ENCODE peak calls at places on chromosomes 1 and 21, in five cellular contexts. One of them, this sample, is unnamed.

GRCh38 chr1:201510734-201511133 is 3.8 kb upstream of the CSRP1 start:
- DNase-seq in germinal center: no peak
- DNase-seq in lung microvascular endothelial cell: no peak
- DNase-seq in endothelial cell: no peak
- DNase-seq in nucleus accumbens: no peak
- DNase-seq in this sample: no peak

GRCh38 chr1:209387969-209388329 is 195.6 kb upstream of the CAMK1G start:
- DNase-seq in germinal center: no peak
- DNase-seq in lung microvascular endothelial cell: no peak
- DNase-seq in endothelial cell: no peak
- DNase-seq in nucleus accumbens: no peak
- DNase-seq in this sample: no peak

GRCh38 chr1:25797939-25798338 is 2.1 kb upstream of the SELENON start:
- DNase-seq in germinal center: no peak
- DNase-seq in lung microvascular endothelial cell: peak; percentile 26
- DNase-seq in endothelial cell: peak; percentile 68
- DNase-seq in nucleus accumbens: no peak
- DNase-seq in this sample: peak; percentile 48

GRCh38 chr1:247293047-247293446 is 37.2 kb downstream of the VN1R5 start:
- DNase-seq in germinal center: no peak
- DNase-seq in lung microvascular endothelial cell: no peak
- DNase-seq in endothelial cell: no peak
- DNase-seq in nucleus accumbens: no peak
- DNase-seq in this sample: no peak

GRCh38 chr1:218294531-218294930 is 9.4 kb downstream of the RRP15 start:
- DNase-seq in germinal center: no peak
- DNase-seq in lung microvascular endothelial cell: no peak
- DNase-seq in endothelial cell: no peak
- DNase-seq in nucleus accumbens: no peak
- DNase-seq in this sample: no peak

GRCh38 chr1:53142226-53142853 is at the start of gene SLC1A7:
- DNase-seq in germinal center: no peak
- DNase-seq in lung microvascular endothelial cell: no peak
- DNase-seq in endothelial cell: no peak
- DNase-seq in nucleus accumbens: no peak
- DNase-seq in this sample: no peak

GRCh38 chr1:46183119-46183842 is 7.0 kb upstream of the P3R3URF start:
- DNase-seq in germinal center: no peak
- DNase-seq in lung microvascular endothelial cell: peak; percentile 94
- DNase-seq in endothelial cell: no peak
- DNase-seq in nucleus accumbens: no peak
- DNase-seq in this sample: peak; percentile 51

GRCh38 chr1:61839702-61840101 is 97.4 kb downstream of the PATJ start:
- DNase-seq in germinal center: no peak
- DNase-seq in lung microvascular endothelial cell: peak; percentile 54
- DNase-seq in endothelial cell: no peak
- DNase-seq in nucleus accumbens: no peak
- DNase-seq in this sample: no peak

GRCh38 chr1:218917646-218918045 is 256.0 kb upstream of the LYPLAL1 start:
- DNase-seq in germinal center: no peak
- DNase-seq in lung microvascular endothelial cell: no peak
- DNase-seq in endothelial cell: no peak
- DNase-seq in nucleus accumbens: no peak
- DNase-seq in this sample: no peak

GRCh38 chr21:36079010-36079649 is 9.3 kb downstream of the CBR1 start:
- DNase-seq in germinal center: no peak
- DNase-seq in lung microvascular endothelial cell: peak; percentile 36
- DNase-seq in endothelial cell: no peak
- DNase-seq in nucleus accumbens: no peak
- DNase-seq in this sample: no peak

GRCh38 chr1:167659876-167660275 is 29.8 kb downstream of the RCSD1 start:
- DNase-seq in germinal center: no peak
- DNase-seq in lung microvascular endothelial cell: no peak
- DNase-seq in endothelial cell: no peak
- DNase-seq in nucleus accumbens: no peak
- DNase-seq in this sample: no peak

GRCh38 chr21:14545906-14546480 is at the start of gene SAMSN1:
- DNase-seq in germinal center: peak; percentile 51
- DNase-seq in lung microvascular endothelial cell: peak; percentile 37
- DNase-seq in endothelial cell: no peak
- DNase-seq in nucleus accumbens: no peak
- DNase-seq in this sample: peak; percentile 33

GRCh38 chr1:185880779-185881333 is 146.7 kb downstream of the HMCN1 start:
- DNase-seq in germinal center: no peak
- DNase-seq in lung microvascular endothelial cell: no peak
- DNase-seq in endothelial cell: no peak
- DNase-seq in nucleus accumbens: no peak
- DNase-seq in this sample: no peak

GRCh38 chr21:35578350-35578782 is 482.0 kb downstream of the SETD4 start:
- DNase-seq in germinal center: no peak
- DNase-seq in lung microvascular endothelial cell: no peak
- DNase-seq in endothelial cell: no peak
- DNase-seq in nucleus accumbens: no peak
- DNase-seq in this sample: no peak

GRCh38 chr1:21176589-21177555 is at the start of gene EIF4G3:
- DNase-seq in germinal center: peak; percentile 97
- DNase-seq in lung microvascular endothelial cell: peak; percentile 97
- DNase-seq in endothelial cell: peak; percentile 100
- DNase-seq in nucleus accumbens: peak; percentile 97
- DNase-seq in this sample: peak; percentile 98

GRCh38 chr1:41999884-42000283 is 81.2 kb upstream of the HIVEP3 start:
- DNase-seq in germinal center: no peak
- DNase-seq in lung microvascular endothelial cell: no peak
- DNase-seq in endothelial cell: no peak
- DNase-seq in nucleus accumbens: no peak
- DNase-seq in this sample: no peak

GRCh38 chr1:13809461-13810159 is 109.6 kb downstream of the PRDM2 start:
- DNase-seq in germinal center: no peak
- DNase-seq in lung microvascular endothelial cell: no peak
- DNase-seq in endothelial cell: no peak
- DNase-seq in nucleus accumbens: no peak
- DNase-seq in this sample: no peak

GRCh38 chr1:111199329-111199728 is 1.1 kb downstream of the DENND2D start:
- DNase-seq in germinal center: no peak
- DNase-seq in lung microvascular endothelial cell: no peak
- DNase-seq in endothelial cell: no peak
- DNase-seq in nucleus accumbens: no peak
- DNase-seq in this sample: no peak

GRCh38 chr21:45187646-45188045 is 100.0 kb downstream of the POFUT2 start:
- DNase-seq in germinal center: no peak
- DNase-seq in lung microvascular endothelial cell: no peak
- DNase-seq in endothelial cell: no peak
- DNase-seq in nucleus accumbens: no peak
- DNase-seq in this sample: no peak

GRCh38 chr1:113101588-113101987 is 28.6 kb downstream of the LRIG2 start:
- DNase-seq in germinal center: no peak
- DNase-seq in lung microvascular endothelial cell: no peak
- DNase-seq in endothelial cell: no peak
- DNase-seq in nucleus accumbens: no peak
- DNase-seq in this sample: no peak

GRCh38 chr1:9166289-9167235 is 37.7 kb upstream of the GPR157 start:
- DNase-seq in germinal center: no peak
- DNase-seq in lung microvascular endothelial cell: peak; percentile 97
- DNase-seq in endothelial cell: no peak
- DNase-seq in nucleus accumbens: no peak
- DNase-seq in this sample: no peak

GRCh38 chr1:40257313-40257687 is 736 bp upstream of the ZMPSTE24 start:
- DNase-seq in germinal center: peak; percentile 6
- DNase-seq in lung microvascular endothelial cell: no peak
- DNase-seq in endothelial cell: no peak
- DNase-seq in nucleus accumbens: no peak
- DNase-seq in this sample: no peak

GRCh38 chr1:170225735-170226524 is 80.2 kb downstream of the NTMT2 start:
- DNase-seq in germinal center: no peak
- DNase-seq in lung microvascular endothelial cell: no peak
- DNase-seq in endothelial cell: no peak
- DNase-seq in nucleus accumbens: no peak
- DNase-seq in this sample: no peak

GRCh38 chr1:246218686-246219085 is 288.4 kb downstream of the SMYD3 start:
- DNase-seq in germinal center: no peak
- DNase-seq in lung microvascular endothelial cell: peak; percentile 40
- DNase-seq in endothelial cell: no peak
- DNase-seq in nucleus accumbens: no peak
- DNase-seq in this sample: no peak

GRCh38 chr1:19815801-19816736 is 986 bp upstream of the RNF186 start:
- DNase-seq in germinal center: peak; percentile 33
- DNase-seq in lung microvascular endothelial cell: no peak
- DNase-seq in endothelial cell: no peak
- DNase-seq in nucleus accumbens: no peak
- DNase-seq in this sample: no peak

GRCh38 chr1:15876357-15876756 is 28.9 kb downstream of the SPEN start:
- DNase-seq in germinal center: no peak
- DNase-seq in lung microvascular endothelial cell: no peak
- DNase-seq in endothelial cell: peak; percentile 37
- DNase-seq in nucleus accumbens: no peak
- DNase-seq in this sample: no peak

GRCh38 chr1:26998319-26999300 is 5.1 kb downstream of the TRNP1 start:
- DNase-seq in germinal center: no peak
- DNase-seq in lung microvascular endothelial cell: no peak
- DNase-seq in endothelial cell: no peak
- DNase-seq in nucleus accumbens: no peak
- DNase-seq in this sample: no peak

GRCh38 chr21:45439901-45440461 is 35.0 kb downstream of the COL18A1 start:
- DNase-seq in germinal center: no peak
- DNase-seq in lung microvascular endothelial cell: no peak
- DNase-seq in endothelial cell: no peak
- DNase-seq in nucleus accumbens: no peak
- DNase-seq in this sample: no peak

GRCh38 chr1:67948155-67949075 is 102.0 kb downstream of the DIRAS3 start:
- DNase-seq in germinal center: no peak
- DNase-seq in lung microvascular endothelial cell: no peak
- DNase-seq in endothelial cell: no peak
- DNase-seq in nucleus accumbens: no peak
- DNase-seq in this sample: no peak

GRCh38 chr1:170530972-170531757 is 801 bp upstream of the GORAB start:
- DNase-seq in germinal center: no peak
- DNase-seq in lung microvascular endothelial cell: peak; percentile 13
- DNase-seq in endothelial cell: no peak
- DNase-seq in nucleus accumbens: no peak
- DNase-seq in this sample: peak; percentile 43

GRCh38 chr1:63901094-63901493 is 127.3 kb downstream of the ROR1 start:
- DNase-seq in germinal center: no peak
- DNase-seq in lung microvascular endothelial cell: peak; percentile 16
- DNase-seq in endothelial cell: no peak
- DNase-seq in nucleus accumbens: no peak
- DNase-seq in this sample: no peak

GRCh38 chr1:226608699-226609505 is 60.3 kb downstream of the STUM start:
- DNase-seq in germinal center: peak; percentile 85
- DNase-seq in lung microvascular endothelial cell: peak; percentile 71
- DNase-seq in endothelial cell: peak; percentile 84
- DNase-seq in nucleus accumbens: no peak
- DNase-seq in this sample: peak; percentile 87